ENCODE peak calls at places on chromosomes 2 and 18, in ten cellular contexts. W, Q, N, G, T, V, R, K, E and O are unnamed samples.

GRCh38 chr2:216535454-216535995 is 36.9 kb downstream of the RPL37A start:
- DNase-seq in W (peak), Q (no peak), N (no peak), G (no peak), T (no peak), V (no peak), R (peak), K (peak), E (no peak), O (no peak)

GRCh38 chr2:2808551-2809058 is 477.5 kb upstream of the MYT1L start:
- DNase-seq in W (no peak), Q (no peak), N (no peak), G (no peak), T (no peak), V (no peak), R (no peak), K (no peak), E (no peak), O (no peak)

GRCh38 chr2:226647626-226648518 is 151.7 kb downstream of the IRS1 start:
- DNase-seq in W (no peak), Q (no peak), N (no peak), G (no peak), T (no peak), V (no peak), R (no peak), K (peak), E (no peak), O (no peak)

GRCh38 chr2:110858135-110858737 is 125.9 kb downstream of the ACOXL start:
- DNase-seq in W (no peak), Q (no peak), N (peak), G (peak), T (no peak), V (no peak), R (no peak), K (no peak), E (peak), O (peak)

GRCh38 chr2:175889557-175890355 is 112.3 kb downstream of the LNPK start:
- DNase-seq in W (no peak), Q (no peak), N (no peak), G (no peak), T (no peak), V (no peak), R (no peak), K (no peak), E (no peak), O (no peak)

GRCh38 chr2:2570871-2571270 is 239.8 kb upstream of the MYT1L start:
- DNase-seq in W (no peak), Q (no peak), N (no peak), G (no peak), T (no peak), V (peak), R (no peak), K (no peak), E (peak), O (peak)

GRCh38 chr2:152071077-152071476 is 27.8 kb downstream of the CACNB4 start:
- DNase-seq in W (no peak), Q (no peak), N (no peak), G (no peak), T (no peak), V (no peak), R (no peak), K (no peak), E (no peak), O (peak)

GRCh38 chr18:67310826-67311225 is 205.7 kb downstream of the DSEL start:
- DNase-seq in W (no peak), Q (no peak), N (no peak), G (no peak), T (no peak), V (no peak), R (peak), K (peak), E (no peak), O (no peak)

GRCh38 chr18:8507361-8507760 is 101.9 kb upstream of the RAB12 start:
- DNase-seq in W (no peak), Q (no peak), N (no peak), G (peak), T (no peak), V (no peak), R (no peak), K (peak), E (no peak), O (no peak)

GRCh38 chr2:54482725-54483124 is 26.6 kb downstream of the SPTBN1 start:
- DNase-seq in W (peak), Q (no peak), N (no peak), G (no peak), T (no peak), V (no peak), R (peak), K (peak), E (no peak), O (no peak)

GRCh38 chr2:66145490-66145889 is 289.4 kb upstream of the MEIS1 start:
- DNase-seq in W (no peak), Q (no peak), N (no peak), G (no peak), T (no peak), V (no peak), R (no peak), K (no peak), E (no peak), O (no peak)

GRCh38 chr2:209383212-209383611 is 40.6 kb upstream of the MAP2 start:
- DNase-seq in W (no peak), Q (no peak), N (no peak), G (no peak), T (no peak), V (no peak), R (peak), K (peak), E (no peak), O (no peak)

GRCh38 chr18:79381811-79382311 is 13.9 kb upstream of the NFATC1 start:
- DNase-seq in W (no peak), Q (no peak), N (no peak), G (no peak), T (no peak), V (no peak), R (no peak), K (no peak), E (peak), O (no peak)

GRCh38 chr18:66329716-66330115 is 274.2 kb downstream of the CDH19 start:
- DNase-seq in W (no peak), Q (no peak), N (no peak), G (no peak), T (no peak), V (no peak), R (no peak), K (no peak), E (no peak), O (no peak)

GRCh38 chr2:219002395-219003266 is 9.4 kb upstream of the CRYBA2 start:
- DNase-seq in W (peak), Q (no peak), N (no peak), G (peak), T (no peak), V (peak), R (peak), K (peak), E (no peak), O (peak)

GRCh38 chr2:167869200-167869599 is 378.2 kb downstream of the STK39 start:
- DNase-seq in W (no peak), Q (no peak), N (no peak), G (no peak), T (no peak), V (no peak), R (no peak), K (no peak), E (no peak), O (no peak)

GRCh38 chr2:43222472-43223146 is 3.8 kb downstream of the ZFP36L2 start:
- DNase-seq in W (no peak), Q (no peak), N (no peak), G (no peak), T (no peak), V (no peak), R (no peak), K (peak), E (no peak), O (no peak)

GRCh38 chr2:73716518-73717250 is 20.5 kb downstream of the TPRKB start:
- DNase-seq in W (peak), Q (no peak), N (no peak), G (no peak), T (no peak), V (no peak), R (no peak), K (no peak), E (no peak), O (no peak)

GRCh38 chr18:67652296-67652695 is 135.8 kb upstream of the DSEL start:
- DNase-seq in W (no peak), Q (no peak), N (no peak), G (no peak), T (no peak), V (no peak), R (no peak), K (no peak), E (no peak), O (no peak)